ENCODE peak calls at places on chromosome 4, in four cellular contexts. N is choroid plexus epithelial cell, T is AG04450, W is HCT116. B is an unnamed sample.
A peak's percentile ranks its signal among the peaks of the same experiment; 100 is the strongest.

GRCh38 chr4:76640252-76640925 is 205.4 kb downstream of the SHROOM3 start:
- DNase-seq in N (no peak), T (no peak), W (no peak), B (peak; percentile 54)

GRCh38 chr4:17578482-17578891 is 1.5 kb downstream of the LAP3 start:
- DNase-seq in N (peak; percentile 32), T (no peak), W (no peak), B (no peak)

GRCh38 chr4:175051974-175052373 is 133.8 kb downstream of the ADAM29 start:
- DNase-seq in N (peak; percentile 20), T (no peak), W (no peak), B (no peak)

GRCh38 chr4:25223770-25224375 is 10.0 kb upstream of the PI4K2B start:
- DNase-seq in N (peak; percentile 39), T (no peak), W (peak; percentile 57), B (no peak)

GRCh38 chr4:172726001-172726423 is 442.6 kb upstream of the GALNT7 start:
- DNase-seq in N (peak; percentile 23), T (no peak), W (no peak), B (no peak)

GRCh38 chr4:90950385-90950841 is 823.2 kb downstream of the CCSER1 start:
- DNase-seq in N (peak; percentile 48), T (no peak), W (no peak), B (peak; percentile 85)

GRCh38 chr4:46653842-46654241 is 255.2 kb downstream of the COX7B2 start:
- DNase-seq in N (no peak), T (no peak), W (no peak), B (no peak)

GRCh38 chr4:182600093-182600492 is 317.1 kb downstream of the DCTD start:
- DNase-seq in N (no peak), T (no peak), W (no peak), B (no peak)

GRCh38 chr4:95761871-95762270 is 78.0 kb upstream of the PDHA2 start:
- DNase-seq in N (peak; percentile 18), T (peak; percentile 11), W (no peak), B (no peak)

GRCh38 chr4:80295331-80295730 is 28.9 kb downstream of the FGF5 start:
- DNase-seq in N (no peak), T (no peak), W (no peak), B (no peak)

GRCh38 chr4:168857546-168858314 is 152.3 kb downstream of the CBR4 start:
- DNase-seq in N (peak; percentile 91), T (peak; percentile 82), W (no peak), B (no peak)
- H3K4me3 ChIP-seq in N (no peak overlapping the region), T (no peak overlapping the region), W (no peak overlapping the region), B (no peak overlapping the region)

GRCh38 chr4:12586607-12587006 is 897.5 kb downstream of the RAB28 start:
- DNase-seq in N (no peak), T (no peak), W (no peak), B (no peak)

GRCh38 chr4:12583286-12583685 is 900.9 kb downstream of the RAB28 start:
- DNase-seq in N (peak; percentile 12), T (no peak), W (no peak), B (no peak)

GRCh38 chr4:12584116-12584875 is 899.8 kb downstream of the RAB28 start:
- DNase-seq in N (no peak), T (no peak), W (no peak), B (no peak)

GRCh38 chr4:12588572-12588971 is 895.6 kb downstream of the RAB28 start:
- DNase-seq in N (peak; percentile 5), T (no peak), W (no peak), B (no peak)
- TF ChIP-seq CTCF in N (no peak), T (no peak), W (no peak), B (no peak)

DNA sequence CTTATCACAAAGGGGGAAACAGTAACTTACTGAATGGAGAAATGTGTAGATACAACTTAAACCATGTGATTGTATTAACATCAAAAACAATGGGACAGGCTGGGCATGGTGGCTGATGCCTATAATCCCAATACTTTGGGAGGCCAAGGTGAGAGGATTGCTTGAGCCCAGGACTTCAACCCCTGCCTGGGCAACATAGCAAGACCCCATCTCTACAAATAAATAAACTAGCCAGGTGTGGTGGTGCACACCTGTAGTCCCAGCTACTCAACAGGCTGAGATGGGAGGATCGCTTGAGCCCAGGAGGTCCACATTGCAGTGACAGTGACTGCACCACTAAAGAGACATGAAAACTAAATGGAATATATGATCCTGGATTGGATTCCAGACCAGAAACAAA is 26.4 kb downstream of the TMEM184C start:
- DNase-seq in N (no peak), T (no peak), W (no peak), B (no peak)
- H3K4me3 ChIP-seq in N (no peak overlapping the region), T (no peak overlapping the region), W (no peak overlapping the region), B (no peak overlapping the region)

GRCh38 chr4:139514382-139515059 is 41.5 kb downstream of the SETD7 start:
- DNase-seq in N (no peak), T (no peak), W (no peak), B (no peak)

GRCh38 chr4:139506774-139507173 is 49.2 kb downstream of the SETD7 start:
- DNase-seq in N (no peak), T (no peak), W (no peak), B (no peak)

GRCh38 chr4:139508581-139509237 is 47.3 kb downstream of the SETD7 start:
- DNase-seq in N (no peak), T (no peak), W (no peak), B (peak; percentile 69)

GRCh38 chr4:139511320-139511719 is 44.7 kb downstream of the SETD7 start:
- DNase-seq in N (no peak), T (no peak), W (no peak), B (no peak)

GRCh38 chr4:139509727-139510410 is 46.1 kb downstream of the SETD7 start:
- DNase-seq in N (peak; percentile 54), T (no peak), W (no peak), B (no peak)
- TF ChIP-seq CTCF in N (peak; percentile 73), T (peak; percentile 45), W (peak; percentile 48), B (peak; percentile 67)

GRCh38 chr4:40514409-40515025 is 115.1 kb downstream of the RBM47 start:
- DNase-seq in N (no peak), T (no peak), W (no peak), B (peak; percentile 35)
- H3K4me3 ChIP-seq in N (no peak overlapping the region), T (no peak overlapping the region), W (no peak overlapping the region), B (peak overlapping the region; percentile 12)

GRCh38 chr4:128061566-128062536 is 739 bp downstream of the LARP1B start:
- DNase-seq in N (peak; percentile 36), T (no peak), W (peak; percentile 43), B (no peak)
- TF ChIP-seq CTCF in N (no peak), T (peak; percentile 11), W (peak; percentile 30), B (peak; percentile 36)

GRCh38 chr4:40651280-40651679 is 21.6 kb upstream of the RBM47 start:
- DNase-seq in N (no peak), T (no peak), W (no peak), B (no peak)
- H3K4me3 ChIP-seq in N (no peak overlapping the region), T (no peak overlapping the region), W (no peak overlapping the region), B (no peak overlapping the region)

DNA sequence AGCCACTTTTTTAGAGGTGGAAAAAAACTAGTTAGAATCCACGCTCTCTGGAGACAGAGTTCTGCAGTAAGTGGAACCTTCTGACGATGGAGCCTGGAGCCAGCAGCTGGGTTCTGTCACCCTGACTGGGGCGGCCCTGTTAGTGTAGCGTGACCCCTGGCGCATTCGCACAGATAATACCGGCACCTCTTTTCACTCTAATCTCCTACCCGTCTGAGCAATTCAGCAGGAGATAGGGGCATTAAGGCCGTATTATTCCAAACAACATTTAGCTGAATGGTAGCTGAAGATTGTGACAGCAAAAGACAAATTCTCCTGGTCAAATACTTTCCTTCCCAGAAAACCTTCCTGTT is 292.6 kb downstream of the FBXO8 start:
- DNase-seq in N (peak; percentile 25), T (no peak), W (no peak), B (no peak)
- TF ChIP-seq CTCF in N (no peak), T (no peak), W (no peak), B (no peak)

GRCh38 chr4:143358419-143358818 is 21.7 kb downstream of the GAB1 start:
- DNase-seq in N (no peak), T (no peak), W (no peak), B (no peak)

GRCh38 chr4:143359794-143360193 is 23.1 kb downstream of the GAB1 start:
- DNase-seq in N (no peak), T (no peak), W (no peak), B (no peak)

GRCh38 chr4:143360838-143361237 is 24.2 kb downstream of the GAB1 start:
- DNase-seq in N (no peak), T (no peak), W (no peak), B (no peak)

GRCh38 chr4:143357161-143357845 is 20.6 kb downstream of the GAB1 start:
- DNase-seq in N (no peak), T (no peak), W (no peak), B (no peak)

DNA sequence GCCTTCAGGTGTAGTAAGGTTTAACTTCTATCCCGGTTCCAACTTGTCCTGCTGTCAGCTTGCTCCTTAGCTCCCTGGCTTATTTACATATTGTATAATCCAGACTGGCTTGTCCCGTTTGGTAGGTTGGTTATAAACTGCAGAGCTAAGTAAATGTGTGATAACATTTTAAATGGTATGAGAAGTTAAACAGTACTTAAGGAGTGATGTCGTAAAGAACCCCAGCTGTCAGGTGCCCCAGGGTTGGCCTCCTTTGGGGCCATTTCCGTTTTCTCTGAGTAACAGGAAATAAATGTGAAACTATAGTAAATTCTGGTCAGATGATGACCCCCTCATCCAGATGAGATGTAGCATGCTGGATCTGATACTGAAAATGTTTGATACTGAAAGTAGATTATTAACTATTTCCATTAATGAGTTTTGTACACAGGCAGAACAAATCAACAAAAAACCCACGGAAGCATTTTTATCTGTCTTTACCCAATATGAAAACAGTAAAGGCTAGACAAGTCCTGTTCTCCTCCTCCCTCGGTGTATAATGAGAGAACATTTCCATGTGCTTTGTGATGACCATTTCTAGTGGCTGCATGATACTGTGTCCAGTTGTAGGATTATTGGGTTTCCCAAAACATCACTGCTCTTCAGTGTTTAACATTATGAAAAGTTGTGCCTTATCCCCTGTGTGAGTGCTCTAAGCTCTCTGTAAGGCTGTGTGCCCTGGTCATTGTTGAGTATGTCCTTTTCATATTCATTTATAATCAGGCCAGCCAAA is 22.4 kb downstream of the GAB1 start:
- DNase-seq in N (peak; percentile 93), T (no peak), W (no peak), B (peak; percentile 95)
- H3K4me3 ChIP-seq in N (no peak overlapping the region), T (no peak overlapping the region), W (no peak overlapping the region), B (peak overlapping the region; percentile 17)

DNA sequence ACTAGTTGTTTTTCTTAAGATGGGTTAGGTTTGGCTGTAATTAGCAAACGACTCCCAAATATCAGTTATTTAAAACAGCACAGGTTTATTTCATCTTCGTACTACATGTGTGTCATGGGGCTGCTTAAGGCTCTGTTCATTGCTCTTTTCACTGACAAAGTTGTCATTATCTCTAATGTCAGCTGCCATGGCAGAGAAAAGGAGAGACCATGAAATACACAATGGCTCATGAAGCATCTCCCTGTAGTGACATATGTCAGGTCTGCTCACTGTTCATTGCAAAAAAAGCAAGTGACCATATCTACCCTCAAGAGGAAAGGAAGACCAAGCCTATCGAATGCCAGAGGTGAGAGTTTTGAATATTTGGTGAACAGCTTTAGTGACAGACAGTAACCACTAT is 52.2 kb upstream of the PCDH7 start:
- DNase-seq in N (no peak), T (no peak), W (no peak), B (no peak)
- TF ChIP-seq CTCF in N (no peak), T (no peak), W (no peak), B (no peak)